ENCODE peak calls at places on chromosomes 13 and 19, in four cellular contexts. Q, J, B and W are unnamed samples.

GRCh38 chr19:41206926-41207750 is 11.9 kb upstream of the AXL start:
- DNase-seq in Q (no peak), J (no peak), B (no peak), W (peak; percentile 22)

GRCh38 chr19:13012690-13013608 is 17.7 kb downstream of the NFIX start:
- DNase-seq in Q (no peak), J (peak; percentile 87), B (peak; percentile 67), W (no peak)

GRCh38 chr19:49786432-49786831 is 19.6 kb downstream of the AP2A1 start:
- DNase-seq in Q (no peak), J (no peak), B (peak; percentile 75), W (no peak)

GRCh38 chr19:4430760-4431159 is 26.8 kb downstream of the UBXN6 start:
- DNase-seq in Q (no peak), J (no peak), B (no peak), W (no peak)

GRCh38 chr19:16373989-16374388 is 49.4 kb downstream of the KLF2 start:
- DNase-seq in Q (no peak), J (no peak), B (no peak), W (no peak)

GRCh38 chr19:5498817-5499535 is 43.8 kb downstream of the ZNRF4 start:
- DNase-seq in Q (no peak), J (no peak), B (no peak), W (no peak)

GRCh38 chr13:35549481-35549880 is 73.0 kb upstream of the MAB21L1 start:
- DNase-seq in Q (no peak), J (no peak), B (no peak), W (no peak)

GRCh38 chr19:3774621-3775373 is 2.8 kb upstream of the RAX2 start:
- DNase-seq in Q (no peak), J (no peak), B (no peak), W (no peak)

GRCh38 chr13:29674532-29674931 is 79.0 kb upstream of the SLC7A1 start:
- DNase-seq in Q (no peak), J (no peak), B (no peak), W (no peak)

GRCh38 chr19:6551607-6552450 is 21.0 kb downstream of the TNFSF9 start:
- DNase-seq in Q (no peak), J (no peak), B (no peak), W (no peak)

GRCh38 chr13:63438951-63439350 is 2023.3 kb upstream of the PCDH20 start:
- DNase-seq in Q (no peak), J (no peak), B (no peak), W (no peak)

GRCh38 chr13:42119875-42120274 is 71.4 kb downstream of the DGKH start:
- DNase-seq in Q (no peak), J (no peak), B (no peak), W (no peak)

GRCh38 chr13:47033216-47033615 is 136.4 kb upstream of the HTR2A start:
- DNase-seq in Q (no peak), J (no peak), B (peak; percentile 59), W (no peak)

GRCh38 chr19:9909251-9909650 is 27.1 kb downstream of the OLFM2 start:
- DNase-seq in Q (no peak), J (no peak), B (no peak), W (no peak)

GRCh38 chr19:9906475-9907087 is 29.7 kb downstream of the OLFM2 start:
- DNase-seq in Q (no peak), J (no peak), B (no peak), W (no peak)

GRCh38 chr19:9901020-9901419 is 35.3 kb downstream of the OLFM2 start:
- DNase-seq in Q (no peak), J (no peak), B (no peak), W (no peak)

DNA sequence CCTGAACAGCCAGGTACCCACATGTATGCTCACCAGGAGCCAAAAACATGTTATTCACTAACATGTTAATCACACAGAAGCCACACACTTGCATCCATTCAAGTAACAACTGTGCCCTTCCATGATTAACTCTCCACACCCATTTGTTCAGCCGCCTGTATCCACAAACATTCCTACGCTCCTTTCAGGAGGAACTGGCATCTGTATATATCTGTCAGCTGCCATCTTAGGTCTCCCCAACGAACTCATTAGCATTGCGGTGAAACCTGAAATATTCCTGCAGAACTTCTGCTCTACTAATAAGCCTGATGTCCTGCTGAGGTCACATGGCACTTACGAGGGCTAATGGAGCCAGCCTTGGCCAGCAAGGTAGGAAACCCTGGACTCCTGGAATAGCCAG is 33.0 kb downstream of the OLFM2 start:
- DNase-seq in Q (no peak), J (no peak), B (no peak), W (no peak)
- TF ChIP-seq POLR2A in Q (no peak), J (no peak), B (no peak), W (no peak)

GRCh38 chr19:35715355-35715809 is 2.4 kb upstream of the KMT2B start:
- DNase-seq in Q (no peak), J (no peak), B (no peak), W (no peak)
- H3K4me3 ChIP-seq in Q (no peak overlapping the region), J (no peak overlapping the region), B (no peak overlapping the region), W (no peak overlapping the region)

DNA sequence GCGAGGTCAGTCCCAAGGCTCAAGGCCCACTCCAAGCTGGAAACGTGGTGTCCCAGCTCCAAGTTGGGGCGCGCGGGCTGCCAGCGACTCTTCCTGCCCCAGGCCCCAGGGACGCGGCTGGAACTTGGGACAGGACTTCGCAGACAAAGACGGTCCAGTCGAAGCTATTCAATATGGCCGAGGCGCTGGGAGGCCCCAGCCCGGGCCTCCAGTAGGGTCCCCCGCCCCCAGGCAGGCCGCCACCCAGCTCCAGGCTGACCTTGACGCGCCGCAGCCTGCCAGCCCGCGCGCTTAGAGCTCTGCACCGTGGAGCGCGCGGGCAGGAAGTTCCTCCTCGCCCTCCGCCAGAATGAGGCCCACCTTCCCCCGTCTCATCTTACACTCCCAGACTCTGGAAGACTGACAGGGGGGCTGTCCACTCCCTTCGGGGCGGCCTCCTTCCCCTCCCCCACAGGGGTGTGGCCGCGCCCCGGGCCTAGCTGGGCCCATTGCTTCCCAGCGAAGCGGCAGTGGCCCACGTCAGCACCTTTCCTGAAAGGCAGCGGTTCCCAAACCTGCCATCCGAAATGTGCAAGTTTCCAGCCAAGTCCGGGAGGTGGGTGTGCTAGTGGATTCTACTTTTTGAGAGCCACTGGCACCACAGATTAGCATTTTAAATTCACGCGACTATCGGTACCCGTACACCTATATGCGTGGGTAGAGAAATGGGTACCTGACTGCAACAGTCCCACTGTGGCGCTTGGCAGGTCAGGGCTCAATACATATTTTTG is at the start of gene CCDC8:
- DNase-seq in Q (peak; percentile 85), J (peak; percentile 98), B (peak; percentile 91), W (peak; percentile 96)
- TF ChIP-seq POLR2A in Q (peak; percentile 89), J (peak; percentile 93), B (peak; percentile 90), W (peak; percentile 86)

GRCh38 chr19:57583521-57584416 is at the start of gene ZIK1:
- DNase-seq in Q (peak; percentile 89), J (peak; percentile 88), B (peak; percentile 89), W (peak; percentile 88)
- H3K4me3 ChIP-seq in Q (peak within 1 kb of the TSS; percentile 57), J (peak within 1 kb of the TSS; percentile 48), B (peak within 1 kb of the TSS; percentile 61), W (peak within 1 kb of the TSS; percentile 19)

GRCh38 chr13:20525601-20526544 is at the start of gene CRYL1:
- DNase-seq in Q (peak; percentile 71), J (peak; percentile 62), B (peak; percentile 79), W (peak; percentile 77)
- TF ChIP-seq POLR2A in Q (peak; percentile 49), J (peak; percentile 30), B (peak; percentile 60), W (peak; percentile 60)

DNA sequence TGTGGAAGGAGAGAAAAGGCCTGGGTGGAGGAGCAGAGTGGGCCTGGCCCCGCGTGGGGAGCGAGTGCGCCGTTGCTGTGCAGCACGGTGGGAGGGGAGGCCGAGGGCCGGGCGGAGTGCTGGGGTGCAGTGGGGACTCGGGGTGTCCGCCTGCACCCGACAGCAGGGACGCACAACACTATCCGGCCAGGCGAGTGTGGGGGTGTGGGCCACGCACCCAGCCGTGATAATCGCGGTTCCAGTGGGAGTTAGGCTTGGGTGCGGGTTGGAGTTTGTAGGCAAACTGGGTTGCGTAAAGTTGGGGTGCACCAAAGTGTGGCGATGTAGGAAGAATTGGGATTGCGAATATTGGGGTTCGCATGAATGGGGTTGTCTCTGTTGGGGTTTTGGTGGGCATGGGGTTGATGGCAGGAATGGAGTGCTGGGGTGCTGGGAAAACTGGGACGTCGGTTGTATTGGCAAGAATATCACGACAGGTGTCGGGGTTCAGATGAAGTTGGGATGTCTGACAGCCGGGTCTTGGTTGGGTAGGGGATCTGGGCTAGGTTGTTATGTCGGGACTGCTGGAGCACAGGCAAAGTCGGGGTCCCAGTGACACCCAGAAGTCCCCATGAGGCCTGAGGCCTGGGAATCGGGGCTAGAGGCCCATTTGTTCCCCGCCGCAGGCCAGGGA is 604 bp upstream of the CIRBP start:
- DNase-seq in Q (peak; percentile 30), J (no peak), B (peak; percentile 58), W (no peak)
- H3K4me3 ChIP-seq in Q (no peak overlapping the region), J (peak overlapping the region; percentile 3), B (no peak overlapping the region), W (no peak overlapping the region)

DNA sequence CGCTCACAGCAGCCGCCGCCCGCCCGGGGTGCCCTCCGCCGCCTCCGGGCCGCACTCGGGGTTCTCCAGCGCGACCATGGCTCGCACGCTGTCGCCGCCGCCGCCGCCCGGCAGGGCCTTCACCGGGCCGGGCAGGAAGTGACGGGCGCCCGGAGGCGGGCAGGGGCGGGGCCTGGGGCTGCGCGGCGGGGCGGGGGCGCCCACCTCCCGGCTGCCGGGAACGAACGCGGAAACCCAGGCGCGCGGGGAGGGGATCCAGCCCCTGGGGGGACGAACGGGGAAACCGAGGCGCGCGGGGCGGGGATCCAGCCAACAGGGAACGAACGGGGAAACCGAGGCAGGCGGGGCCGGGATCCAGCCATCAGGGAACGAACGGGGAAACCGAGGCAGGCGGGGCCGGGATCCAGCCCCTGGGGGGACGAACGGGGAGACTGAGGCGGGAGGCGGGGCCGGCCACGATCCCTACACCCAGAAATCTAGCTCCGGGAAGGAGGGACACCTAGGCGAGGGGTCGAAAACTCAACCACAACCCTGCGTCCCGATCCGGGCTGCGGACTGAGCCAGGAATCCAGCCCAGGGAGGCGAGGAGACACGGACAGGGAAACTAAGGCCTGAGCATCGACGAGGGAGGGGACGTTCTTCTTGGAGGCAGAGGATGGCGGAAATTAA is at the start of gene R3HDM4:
- DNase-seq in Q (peak; percentile 80), J (peak; percentile 79), B (peak; percentile 86), W (peak; percentile 80)
- TF ChIP-seq POLR2A in Q (peak; percentile 63), J (peak; percentile 43), B (peak; percentile 42), W (peak; percentile 47)

DNA sequence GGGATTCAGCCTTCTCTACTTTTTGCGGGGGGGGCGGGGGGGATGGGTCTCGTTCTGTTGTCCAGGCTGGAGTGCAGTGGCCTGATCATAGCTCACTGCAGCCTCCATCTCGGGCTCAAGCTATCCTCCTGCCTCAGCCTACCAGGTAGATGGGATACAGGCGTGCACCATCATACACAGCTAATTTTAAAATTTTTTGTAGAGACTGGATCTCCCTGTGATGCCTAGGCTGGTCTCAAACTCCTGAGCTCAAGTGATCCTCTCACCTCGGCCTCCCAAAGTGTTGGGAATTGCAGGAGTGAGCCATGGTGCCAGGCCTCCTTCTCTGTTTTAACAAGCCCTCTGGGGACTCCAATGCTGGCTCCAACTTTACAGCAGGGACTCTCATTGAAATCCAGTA is 569 bp upstream of the ZNF792 start:
- DNase-seq in Q (no peak), J (no peak), B (no peak), W (no peak)
- H3K4me3 ChIP-seq in Q (no peak overlapping the region), J (no peak overlapping the region), B (no peak overlapping the region), W (no peak overlapping the region)

GRCh38 chr19:9808855-9809646 is 9.8 kb downstream of the FBXL12 start:
- DNase-seq in Q (no peak), J (no peak), B (no peak), W (no peak)
- TF ChIP-seq POLR2A in Q (no peak), J (no peak), B (no peak), W (no peak)